ENCODE peak calls at places on chromosomes 5 and 9, in seven cellular contexts. I is fibroblast of lung, S is PC-9, F is A549, Z is fibroblast of mammary gland, V is IMR-90, U is stomach. H is an unnamed sample.

GRCh38 chr5:66118294-66118693 is 25.8 kb upstream of the SREK1 start:
- DNase-seq in V (no peak), U (no peak), S (no peak), I (no peak), F (no peak), Z (no peak), H (no peak)

GRCh38 chr5:141965071-141965470 is 3.8 kb upstream of the RNF14 start:
- DNase-seq in F (no peak), I (no peak), U (no peak), V (no peak), S (no peak), Z (peak), H (peak)

GRCh38 chr5:37915078-37915736 is 75.4 kb upstream of the GDNF start:
- DNase-seq in Z (no peak), I (no peak), U (no peak), S (no peak), V (no peak), F (no peak), H (no peak)

GRCh38 chr9:108836771-108837170 is 19.0 kb downstream of the ACTL7B start:
- DNase-seq in V (no peak), I (peak), F (no peak), Z (peak), U (no peak), S (no peak), H (peak)

GRCh38 chr9:89312154-89312616 is 1.2 kb downstream of the CKS2 start:
- DNase-seq in Z (no peak), I (no peak), V (no peak), U (no peak), F (peak), S (peak), H (no peak)

GRCh38 chr5:168227001-168227400 is 64.4 kb upstream of the WWC1 start:
- DNase-seq in Z (no peak), I (peak), V (no peak), U (no peak), F (no peak), S (no peak), H (no peak)

GRCh38 chr5:137819768-137820167 is 47.9 kb upstream of the MYOT start:
- DNase-seq in U (no peak), S (no peak), Z (no peak), I (no peak), F (no peak), V (no peak), H (no peak)

GRCh38 chr5:171857537-171857936 is 71.9 kb downstream of the SMIM23 start:
- DNase-seq in U (no peak), V (no peak), I (no peak), S (no peak), Z (no peak), F (no peak), H (no peak)

GRCh38 chr5:57082441-57083067 is 91.3 kb upstream of the GPBP1 start:
- DNase-seq in I (no peak), Z (peak), S (no peak), U (no peak), F (peak), V (peak), H (no peak)

GRCh38 chr9:33350310-33350709 is 52.1 kb downstream of the AQP7 start:
- DNase-seq in U (no peak), Z (peak), S (peak), I (peak), F (peak), V (peak), H (peak)

GRCh38 chr9:85212209-85212608 is 529.5 kb downstream of the AGTPBP1 start:
- DNase-seq in V (no peak), U (no peak), F (peak), I (peak), S (no peak), Z (peak), H (peak)

GRCh38 chr5:169626779-169627178 is 10.3 kb upstream of the DOCK2 start:
- DNase-seq in U (no peak), Z (peak), F (peak), S (no peak), V (peak), I (peak), H (peak)

GRCh38 chr9:134497283-134497860 is 144.2 kb upstream of the COL5A1 start:
- DNase-seq in F (no peak), I (peak), U (no peak), Z (peak), S (no peak), V (peak), H (no peak)

GRCh38 chr5:75009559-75010230 is 42.7 kb downstream of the GCNT4 start:
- DNase-seq in V (no peak), I (no peak), F (no peak), S (no peak), U (no peak), Z (no peak), H (no peak)

GRCh38 chr9:120186276-120186675 is 393.7 kb downstream of the CDK5RAP2 start:
- DNase-seq in V (no peak), F (no peak), S (no peak), Z (no peak), I (no peak), U (no peak), H (no peak)

GRCh38 chr5:54719384-54720306 is 202.1 kb downstream of the SNX18 start:
- DNase-seq in U (peak), F (no peak), Z (peak), V (peak), S (no peak), I (peak), H (peak)

GRCh38 chr5:151718168-151718567 is 31.5 kb upstream of the SPARC start:
- DNase-seq in V (peak), Z (peak), U (no peak), I (peak), F (no peak), S (no peak), H (no peak)

GRCh38 chr9:5355817-5356216 is 16.1 kb upstream of the RLN1 start:
- DNase-seq in F (no peak), S (no peak), Z (no peak), V (no peak), I (no peak), U (no peak), H (no peak)

GRCh38 chr5:132065351-132065937 is 5.0 kb downstream of the IL3 start:
- DNase-seq in F (peak), V (peak), I (peak), U (peak), S (peak), Z (peak), H (no peak)

GRCh38 chr5:126309860-126310259 is 113.3 kb upstream of the GRAMD2B start:
- DNase-seq in I (peak), V (no peak), F (no peak), U (no peak), S (no peak), Z (peak), H (peak)

GRCh38 chr5:24788829-24789509 is 144.2 kb upstream of the CDH10 start:
- DNase-seq in F (peak), V (no peak), S (peak), U (no peak), I (peak), Z (peak), H (no peak)

GRCh38 chr5:43854697-43855292 is 251.8 kb downstream of the NNT start:
- DNase-seq in V (peak), S (no peak), I (no peak), U (no peak), F (no peak), Z (peak), H (no peak)

GRCh38 chr5:61327761-61328753 is 4.0 kb upstream of the ZSWIM6 start:
- DNase-seq in Z (peak), U (no peak), F (peak), S (no peak), I (peak), V (peak), H (peak)

GRCh38 chr9:76297721-76298239 is 96.4 kb downstream of the RFK start:
- DNase-seq in I (peak), F (no peak), U (no peak), V (peak), Z (peak), S (no peak), H (peak)

GRCh38 chr5:162068412-162068811 is 839 bp downstream of the GABRG2 start:
- DNase-seq in Z (peak), U (no peak), V (no peak), I (peak), F (peak), S (peak), H (no peak)

GRCh38 chr5:175902013-175902412 is 30.6 kb downstream of the CPLX2 start:
- DNase-seq in F (no peak), I (no peak), Z (no peak), S (no peak), V (no peak), U (no peak), H (no peak)

GRCh38 chr5:61293873-61294272 is 38.2 kb upstream of the ZSWIM6 start:
- DNase-seq in Z (no peak), V (no peak), I (no peak), S (no peak), U (no peak), F (no peak), H (no peak)

GRCh38 chr5:153099328-153099727 is 391.1 kb upstream of the GRIA1 start:
- DNase-seq in Z (no peak), I (no peak), U (no peak), F (no peak), V (no peak), S (no peak), H (no peak)

DNA sequence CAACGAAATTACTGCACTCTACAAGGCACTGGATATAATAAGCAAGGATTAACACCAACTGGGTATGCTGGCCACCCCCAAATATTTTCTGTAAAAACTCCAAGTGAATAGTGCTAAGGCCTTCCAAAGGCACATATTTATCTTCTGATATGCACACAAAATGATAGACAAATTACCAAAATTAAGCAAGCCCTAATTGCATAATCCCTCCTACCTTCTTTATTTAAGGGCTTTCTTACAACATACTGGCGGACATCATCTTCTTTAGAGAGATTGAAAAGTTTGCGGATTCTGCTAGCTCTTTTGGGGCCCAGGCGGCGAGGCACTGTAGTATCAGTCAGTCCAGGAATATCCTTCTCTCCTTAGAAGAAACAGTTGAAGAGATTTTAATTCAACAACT is 1.9 kb downstream of the RPS6 start:
- DNase-seq in F (no peak), Z (peak), S (no peak), U (no peak), I (no peak), V (no peak), H (no peak)
- H3K4me3 ChIP-seq in F (peak), Z (peak), S (peak), U (peak), I (peak), V (peak), H (peak)

GRCh38 chr9:74138182-74138581 is 359.0 kb upstream of the RORB start:
- DNase-seq in F (no peak), I (no peak), V (no peak), S (no peak), Z (no peak), U (no peak), H (no peak)
- H3K4me3 ChIP-seq in F (no peak), I (no peak), V (no peak), S (no peak), Z (no peak), U (no peak), H (no peak)

GRCh38 chr5:39569857-39570256 is 145.1 kb upstream of the DAB2 start:
- DNase-seq in F (no peak), I (no peak), S (no peak), V (no peak), U (no peak), Z (no peak), H (no peak)

GRCh38 chr5:39566891-39567290 is 142.1 kb upstream of the DAB2 start:
- DNase-seq in V (no peak), U (no peak), I (no peak), Z (no peak), F (no peak), S (no peak), H (no peak)

GRCh38 chr5:39570418-39571027 is 145.7 kb upstream of the DAB2 start:
- DNase-seq in I (peak), S (no peak), Z (peak), U (no peak), V (peak), F (peak), H (peak)
- H3K4me3 ChIP-seq in I (no peak), S (no peak), Z (no peak), U (no peak), V (no peak), F (no peak), H (no peak)

GRCh38 chr5:10307206-10308148 is at the start of gene CMBL:
- DNase-seq in Z (peak), F (peak), I (peak), V (peak), S (peak), U (no peak), H (no peak)

GRCh38 chr5:10306114-10306513 is 1.6 kb downstream of the CMBL start:
- DNase-seq in S (no peak), U (no peak), V (no peak), Z (no peak), I (no peak), F (no peak), H (no peak)

GRCh38 chr5:10304932-10305331 is 2.8 kb downstream of the CMBL start:
- DNase-seq in F (peak), Z (no peak), U (no peak), I (no peak), V (no peak), S (no peak), H (no peak)

GRCh38 chr5:10308844-10309243 is 1.1 kb upstream of the CMBL start:
- DNase-seq in F (no peak), V (no peak), I (no peak), Z (no peak), U (no peak), S (no peak), H (no peak)

DNA sequence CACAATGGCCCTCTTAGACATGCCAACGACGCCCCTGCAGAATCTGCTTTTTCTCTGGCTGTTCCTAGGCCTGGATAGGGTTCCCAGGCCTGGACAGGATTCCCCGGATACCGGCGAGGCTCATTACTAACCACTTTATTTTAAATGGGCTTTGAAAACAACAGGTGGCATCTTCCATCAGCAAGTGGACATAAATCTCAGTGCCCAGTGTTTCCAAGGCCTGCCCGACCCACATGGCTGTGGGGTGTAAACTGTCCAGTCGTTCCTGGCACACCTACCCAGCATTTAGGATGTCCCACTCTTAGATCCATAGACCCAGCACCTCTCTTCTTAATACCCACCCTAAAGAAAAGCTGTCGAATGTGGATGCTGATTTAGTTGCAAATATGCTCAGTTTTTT is 896 bp downstream of the CMBL start:
- DNase-seq in V (no peak), U (no peak), Z (no peak), I (no peak), S (no peak), F (no peak), H (no peak)
- H3K4me3 ChIP-seq in V (peak), U (peak), Z (peak), I (peak), S (peak), F (peak), H (peak)

GRCh38 chr5:140631831-140632365 is 1.1 kb downstream of the CD14 start:
- DNase-seq in F (no peak), V (no peak), Z (no peak), S (peak), I (no peak), U (no peak), H (no peak)
- H3K4me3 ChIP-seq in F (no peak), V (peak), Z (peak), S (no peak), I (peak), U (peak), H (peak)

GRCh38 chr5:35853652-35854051 is 3.0 kb upstream of the IL7R start:
- DNase-seq in S (no peak), V (no peak), Z (no peak), I (no peak), F (no peak), U (no peak), H (no peak)

GRCh38 chr5:35856186-35857003 is at the start of gene IL7R:
- DNase-seq in Z (no peak), V (peak), F (no peak), U (no peak), S (no peak), I (peak), H (no peak)

GRCh38 chr5:35855221-35855620 is 1.5 kb upstream of the IL7R start:
- DNase-seq in S (no peak), F (no peak), I (no peak), Z (no peak), U (no peak), V (no peak), H (no peak)

GRCh38 chr5:35852084-35852734 is 4.5 kb upstream of the IL7R start:
- DNase-seq in S (peak), F (peak), Z (peak), U (no peak), V (peak), I (peak), H (no peak)

GRCh38 chr5:35854248-35854647 is 2.4 kb upstream of the IL7R start:
- DNase-seq in Z (no peak), S (no peak), V (no peak), F (no peak), U (no peak), I (no peak), H (no peak)
- H3K4me3 ChIP-seq in Z (no peak), S (no peak), V (no peak), F (no peak), U (no peak), I (no peak), H (no peak)

H was measured in skeletal muscle cell.